ENCODE peak calls at places on chromosomes 7 and 10, in four cellular contexts. Q, A, D and M are unnamed samples.

GRCh38 chr10:46557319-46558140 is 1.1 kb upstream of the GPRIN2 start:
- DNase-seq in Q (no peak), A (no peak), D (peak), M (no peak)

GRCh38 chr7:106465704-106466468 is 181.1 kb upstream of the NAMPT start:
- DNase-seq in Q (no peak), A (no peak), D (no peak), M (no peak)

GRCh38 chr7:64884913-64885370 is 18.1 kb upstream of the ZNF273 start:
- DNase-seq in Q (no peak), A (no peak), D (no peak), M (no peak)

GRCh38 chr7:77338883-77339629 is 77.1 kb downstream of the GSAP start:
- DNase-seq in Q (no peak), A (no peak), D (no peak), M (no peak)

GRCh38 chr10:82811621-82812020 is 936.6 kb downstream of the NRG3 start:
- DNase-seq in Q (no peak), A (no peak), D (no peak), M (no peak)

GRCh38 chr7:157904211-157904865 is 567.5 kb downstream of the DNAJB6 start:
- DNase-seq in Q (no peak), A (no peak), D (no peak), M (no peak)

GRCh38 chr10:34121125-34121973 is 693.7 kb downstream of the PARD3 start:
- DNase-seq in Q (no peak), A (peak), D (no peak), M (no peak)

GRCh38 chr7:49775065-49775948 is 1.9 kb downstream of the VWC2 start:
- DNase-seq in Q (no peak), A (no peak), D (peak), M (peak)

GRCh38 chr10:24503627-24504320 is 219.9 kb downstream of the ARHGAP21 start:
- DNase-seq in Q (peak), A (peak), D (peak), M (peak)

GRCh38 chr7:18191329-18191728 is 163.7 kb upstream of the PRPS1L1 start:
- DNase-seq in Q (no peak), A (no peak), D (no peak), M (no peak)

GRCh38 chr10:76231258-76231934 is 800.0 kb downstream of the LRMDA start:
- DNase-seq in Q (no peak), A (no peak), D (no peak), M (no peak)

GRCh38 chr7:137342340-137342739 is 1.2 kb downstream of the PTN start:
- DNase-seq in Q (no peak), A (peak), D (no peak), M (no peak)

GRCh38 chr7:157335991-157336382 is 817 bp upstream of the DNAJB6 start:
- DNase-seq in Q (no peak), A (no peak), D (no peak), M (no peak)